ENCODE peak calls at places on chromosomes 3 and 15, in seven cellular contexts. P is HepG2, J is suprapubic skin, E is tibial artery, F is ascending aorta, X is HL-60, N is AG04450. R is an unnamed sample.

GRCh38 chr3:190048831-190049541 is 71.7 kb downstream of the P3H2 start:
- DNase-seq in P (no peak), J (no peak), E (peak), F (no peak), X (no peak), N (no peak), R (peak)

GRCh38 chr3:110473405-110473804 is 598.2 kb upstream of the NECTIN3 start:
- DNase-seq in P (no peak), J (no peak), E (no peak), F (no peak), X (no peak), N (no peak), R (no peak)

GRCh38 chr3:59308684-59309083 is 258.9 kb upstream of the CFAP20DC start:
- DNase-seq in P (no peak), J (no peak), E (no peak), F (no peak), X (no peak), N (no peak), R (no peak)

GRCh38 chr15:73632670-73633058 is 525 bp downstream of the NPTN start:
- DNase-seq in P (no peak), J (peak), E (peak), F (no peak), X (no peak), N (no peak), R (no peak)

GRCh38 chr3:188151438-188151837 is 2.5 kb upstream of the LPP start:
- DNase-seq in P (no peak), J (no peak), E (no peak), F (no peak), X (no peak), N (peak), R (peak)

GRCh38 chr3:43346990-43347749 is 60.8 kb downstream of the SNRK start:
- DNase-seq in P (no peak), J (no peak), E (no peak), F (no peak), X (no peak), N (no peak), R (no peak)

GRCh38 chr3:183837390-183837789 is 12.0 kb upstream of the MAP6D1 start:
- DNase-seq in P (no peak), J (no peak), E (no peak), F (no peak), X (no peak), N (no peak), R (no peak)

GRCh38 chr3:133872161-133872560 is 23.5 kb downstream of the RAB6B start:
- DNase-seq in P (no peak), J (no peak), E (no peak), F (no peak), X (no peak), N (no peak), R (no peak)

GRCh38 chr3:148727242-148727641 is 29.5 kb downstream of the AGTR1 start:
- DNase-seq in P (peak), J (no peak), E (no peak), F (no peak), X (peak), N (no peak), R (peak)

GRCh38 chr3:186417791-186418190 is 55.8 kb upstream of the DGKG start:
- DNase-seq in P (no peak), J (no peak), E (no peak), F (no peak), X (no peak), N (peak), R (peak)

GRCh38 chr3:133965033-133965570 is 64.6 kb downstream of the SLCO2A1 start:
- DNase-seq in P (no peak), J (no peak), E (peak), F (no peak), X (no peak), N (no peak), R (peak)

GRCh38 chr15:92808611-92809063 is 91.5 kb upstream of the CHD2 start:
- DNase-seq in P (no peak), J (peak), E (peak), F (no peak), X (peak), N (no peak), R (no peak)

GRCh38 chr15:100244796-100245495 is 96.8 kb downstream of the ADAMTS17 start:
- DNase-seq in P (no peak), J (no peak), E (no peak), F (no peak), X (no peak), N (no peak), R (no peak)

GRCh38 chr3:153404157-153404556 is 242.1 kb downstream of the RAP2B start:
- DNase-seq in P (no peak), J (no peak), E (no peak), F (no peak), X (no peak), N (no peak), R (no peak)

GRCh38 chr15:99729920-99730319 is 3.3 kb downstream of the LYSMD4 start:
- DNase-seq in P (no peak), J (no peak), E (peak), F (no peak), X (peak), N (no peak), R (peak)

GRCh38 chr15:29134239-29134638 is 135.4 kb downstream of the NSMCE3 start:
- DNase-seq in P (no peak), J (no peak), E (no peak), F (no peak), X (no peak), N (no peak), R (no peak)

GRCh38 chr3:30970183-30970582 is 75.7 kb upstream of the GADL1 start:
- DNase-seq in P (peak), J (no peak), E (no peak), F (no peak), X (no peak), N (no peak), R (peak)

GRCh38 chr3:65569129-65569528 is 469.6 kb downstream of the MAGI1 start:
- DNase-seq in P (no peak), J (no peak), E (no peak), F (no peak), X (no peak), N (no peak), R (no peak)

GRCh38 chr15:78625621-78626280 is 5.0 kb upstream of the CHRNA3 start:
- DNase-seq in P (no peak), J (peak), E (no peak), F (no peak), X (no peak), N (no peak), R (no peak)

GRCh38 chr15:56040081-56041035 is 46.9 kb upstream of the NEDD4 start:
- DNase-seq in P (peak), J (no peak), E (peak), F (peak), X (peak), N (peak), R (peak)

GRCh38 chr15:82681371-82681770 is 28.3 kb downstream of the AP3B2 start:
- DNase-seq in P (no peak), J (peak), E (no peak), F (no peak), X (no peak), N (no peak), R (no peak)

GRCh38 chr15:82677720-82678323 is 30.7 kb upstream of the CPEB1 start:
- DNase-seq in P (no peak), J (peak), E (no peak), F (no peak), X (no peak), N (no peak), R (no peak)

GRCh38 chr15:82674873-82675272 is 27.7 kb upstream of the CPEB1 start:
- DNase-seq in P (no peak), J (no peak), E (no peak), F (no peak), X (no peak), N (no peak), R (no peak)

GRCh38 chr15:82679626-82680199 is 30.0 kb downstream of the AP3B2 start:
- DNase-seq in P (no peak), J (peak), E (no peak), F (no peak), X (no peak), N (no peak), R (no peak)

DNA sequence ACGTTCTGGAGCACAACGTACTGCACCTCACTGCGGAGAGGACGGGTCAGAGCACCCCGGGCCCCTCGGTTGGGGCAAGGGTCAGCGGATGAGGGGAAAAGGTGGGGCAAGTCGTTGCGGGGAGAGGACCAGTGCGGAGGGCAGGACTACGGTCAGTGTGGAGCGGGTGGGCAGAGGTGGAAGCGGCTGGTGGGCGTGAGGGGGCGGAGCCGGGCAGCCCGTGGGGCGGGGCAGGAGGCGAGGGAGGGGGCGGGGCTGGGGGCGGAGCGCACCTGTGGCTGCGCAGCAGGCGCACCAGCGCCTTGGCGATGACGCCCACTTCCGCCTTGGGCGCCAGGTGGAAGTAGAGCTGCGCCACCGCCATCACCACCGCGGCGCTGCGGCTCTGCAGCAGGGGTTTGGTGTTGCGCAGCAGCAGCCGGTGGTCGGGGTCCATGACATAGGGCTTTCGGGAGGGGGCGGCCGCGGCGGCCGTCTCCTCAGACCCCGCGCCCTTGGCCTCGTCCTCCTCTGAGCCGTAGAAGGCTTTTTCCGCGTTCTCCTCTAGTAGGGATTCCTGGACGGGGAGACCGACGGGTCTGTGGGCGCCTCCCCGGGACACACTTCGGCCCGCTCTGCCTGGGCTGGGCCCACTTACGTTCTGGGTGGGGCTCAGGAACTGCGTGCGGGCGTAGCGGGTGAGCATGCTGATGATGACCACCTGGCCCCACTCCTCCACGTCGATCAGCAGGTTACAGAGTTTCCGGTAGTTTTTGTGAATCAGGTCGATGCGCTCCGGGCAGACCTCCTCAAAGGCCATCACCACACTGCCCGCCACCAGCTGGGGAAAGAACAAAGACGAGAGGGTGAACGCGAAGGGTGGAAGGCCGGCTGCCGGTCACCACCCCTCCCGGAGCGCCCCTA is 29.2 kb downstream of the AP3B2 start:
- DNase-seq in P (no peak), J (peak), E (no peak), F (no peak), X (peak), N (no peak), R (no peak)
- TF ChIP-seq CTCF in P (no peak), J (no peak), E (no peak), F (no peak), X (no peak), N (no peak), R (no peak)

DNA sequence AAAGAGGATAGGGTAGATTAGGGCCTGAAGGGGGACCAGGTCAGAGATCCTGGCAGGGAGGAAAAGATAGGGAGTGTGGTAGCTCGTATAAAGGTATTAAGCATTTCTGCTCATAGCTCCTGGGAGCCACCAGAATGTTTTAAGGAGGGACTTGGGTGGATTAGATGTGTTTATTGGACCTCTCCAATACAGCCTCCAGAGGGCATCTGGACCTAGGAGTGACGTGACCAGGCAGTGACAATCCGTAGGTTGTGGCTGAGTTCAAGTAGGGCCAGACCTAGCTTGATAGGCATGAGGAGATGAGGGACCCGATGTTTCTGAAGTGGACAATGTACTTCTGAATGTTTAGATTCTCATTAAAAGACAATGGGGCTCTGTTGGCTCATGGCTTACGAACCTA is 435.2 kb downstream of the MCTP2 start:
- DNase-seq in P (peak), J (no peak), E (no peak), F (no peak), X (no peak), N (no peak), R (no peak)
- TF ChIP-seq CTCF in P (peak), J (no peak), E (no peak), F (no peak), X (no peak), N (no peak), R (no peak)

GRCh38 chr3:123341871-123342630 is 106.8 kb downstream of the ADCY5 start:
- DNase-seq in P (no peak), J (no peak), E (no peak), F (no peak), X (no peak), N (no peak), R (no peak)
- TF ChIP-seq CTCF in P (peak), J (no peak), E (no peak), F (no peak), X (no peak), N (no peak), R (no peak)

GRCh38 chr3:174170248-174170647 is 688.9 kb upstream of the NAALADL2 start:
- DNase-seq in P (no peak), J (no peak), E (no peak), F (no peak), X (no peak), N (no peak), R (no peak)
- TF ChIP-seq CTCF in P (no peak), J (no peak), E (no peak), F (no peak), X (no peak), N (no peak), R (no peak)

GRCh38 chr15:62047278-62047847 is 12.9 kb downstream of the VPS13C start:
- DNase-seq in P (no peak), J (no peak), E (no peak), F (no peak), X (no peak), N (no peak), R (no peak)
- TF ChIP-seq CTCF in P (no peak), J (no peak), E (no peak), F (no peak), X (no peak), N (no peak), R (no peak)

GRCh38 chr3:89250742-89251141 is 143.3 kb downstream of the EPHA3 start:
- DNase-seq in P (no peak), J (no peak), E (no peak), F (no peak), X (no peak), N (no peak), R (no peak)

DNA sequence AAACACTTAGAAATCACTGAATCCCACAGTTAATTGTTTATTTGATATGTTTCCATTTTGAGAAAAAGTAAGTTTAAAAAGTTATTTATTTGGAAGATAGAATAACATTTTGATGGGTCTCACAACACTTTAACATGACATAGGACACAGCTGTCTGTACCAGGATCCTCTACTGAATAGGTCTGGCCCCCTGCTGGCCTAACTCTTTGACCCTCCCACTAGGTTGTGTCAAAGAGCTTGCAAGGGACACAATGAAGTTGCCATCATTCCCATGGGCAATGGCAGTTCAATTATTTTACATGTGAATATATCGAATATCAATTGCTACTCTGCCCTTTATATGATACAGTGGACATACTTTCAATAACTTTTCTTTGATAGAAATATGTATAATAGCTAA is 138.9 kb downstream of the EPHA3 start:
- DNase-seq in P (no peak), J (no peak), E (no peak), F (no peak), X (no peak), N (no peak), R (no peak)
- TF ChIP-seq CTCF in P (peak), J (no peak), E (no peak), F (no peak), X (no peak), N (peak), R (no peak)

GRCh38 chr15:76058714-76059319 is 968 bp upstream of the TMEM266 start:
- DNase-seq in P (peak), J (no peak), E (no peak), F (no peak), X (peak), N (no peak), R (peak)
- TF ChIP-seq CTCF in P (peak), J (no peak), E (no peak), F (no peak), X (no peak), N (peak), R (peak)

GRCh38 chr3:169479314-169479939 is 184.1 kb downstream of the MECOM start:
- DNase-seq in P (no peak), J (no peak), E (no peak), F (no peak), X (no peak), N (no peak), R (peak)

GRCh38 chr3:169476289-169476688 is 187.2 kb downstream of the MECOM start:
- DNase-seq in P (no peak), J (no peak), E (no peak), F (no peak), X (no peak), N (no peak), R (no peak)

GRCh38 chr3:169477790-169478189 is 185.7 kb downstream of the MECOM start:
- DNase-seq in P (no peak), J (no peak), E (no peak), F (no peak), X (no peak), N (no peak), R (no peak)

DNA sequence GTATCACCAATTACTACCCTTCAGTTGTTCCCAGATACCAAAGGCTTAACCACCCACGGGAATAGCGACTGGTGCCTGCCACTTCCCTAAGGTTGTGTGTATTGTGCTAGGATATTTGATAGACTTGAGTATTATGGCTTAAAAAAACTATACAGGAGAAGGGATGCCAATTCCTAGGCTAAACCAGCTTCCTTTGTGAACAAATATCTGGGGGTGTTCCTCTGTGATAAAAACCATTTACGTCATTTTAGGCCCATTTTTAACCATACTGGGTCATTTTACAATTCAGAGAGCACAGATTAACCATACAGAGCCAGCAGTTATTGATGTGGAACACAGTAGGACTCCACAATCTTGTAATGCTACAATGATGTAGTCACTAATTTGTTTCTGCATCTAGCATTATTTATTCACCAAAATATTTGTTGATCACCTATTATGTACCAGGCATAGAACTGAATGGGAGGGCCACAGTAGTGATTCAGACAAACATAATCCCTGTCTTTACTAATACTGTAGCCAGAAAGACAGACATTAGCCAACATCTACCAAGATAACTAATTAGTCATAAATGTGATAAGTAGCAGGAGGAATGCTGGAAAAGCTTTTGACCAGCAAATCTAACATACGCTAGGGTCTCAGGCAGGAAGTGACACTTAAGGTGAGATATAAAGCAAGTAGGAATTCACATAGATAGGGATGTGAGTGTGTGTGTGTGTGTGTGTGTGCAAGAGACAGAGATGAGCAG is 184.8 kb downstream of the MECOM start:
- DNase-seq in P (no peak), J (no peak), E (no peak), F (no peak), X (no peak), N (no peak), R (peak)
- TF ChIP-seq CTCF in P (no peak), J (no peak), E (no peak), F (no peak), X (no peak), N (no peak), R (no peak)

GRCh38 chr3:2166552-2166951 is 67.9 kb downstream of the CNTN4 start:
- DNase-seq in P (no peak), J (no peak), E (no peak), F (no peak), X (no peak), N (no peak), R (no peak)
- TF ChIP-seq CTCF in P (no peak), J (no peak), E (no peak), F (no peak), X (no peak), N (no peak), R (no peak)

R was measured in cardiac fibroblast.